ENCODE peak calls at places on chromosome 20, in five cellular contexts. G, K, C, M and P are unnamed samples.

GRCh38 chr20:35551485-35551884 is 9.6 kb downstream of the ERGIC3 start:
- DNase-seq in G (no peak), K (no peak), C (no peak), M (no peak), P (no peak)

GRCh38 chr20:2984956-2985661 is 58.3 kb upstream of the GNRH2 start:
- DNase-seq in G (no peak), K (no peak), C (no peak), M (no peak), P (no peak)

GRCh38 chr20:53274365-53274764 is 302.2 kb downstream of the TSHZ2 start:
- DNase-seq in G (no peak), K (no peak), C (no peak), M (no peak), P (no peak)

GRCh38 chr20:6075428-6076219 is 21.8 kb upstream of the LRRN4 start:
- DNase-seq in G (no peak), K (no peak), C (no peak), M (no peak), P (no peak)

GRCh38 chr20:49885558-49886332 is 29.6 kb downstream of the SPATA2 start:
- DNase-seq in G (no peak), K (no peak), C (no peak), M (no peak), P (no peak)

GRCh38 chr20:11995750-11996567 is 78.3 kb downstream of the BTBD3 start:
- DNase-seq in G (no peak), K (no peak), C (no peak), M (no peak), P (no peak)

GRCh38 chr20:59992531-59992930 is 34.3 kb downstream of the CDH26 start:
- DNase-seq in G (no peak), K (no peak), C (no peak), M (no peak), P (no peak)

GRCh38 chr20:60085551-60086132 is 127.4 kb downstream of the CDH26 start:
- DNase-seq in G (no peak), K (no peak), C (no peak), M (no peak), P (no peak)

GRCh38 chr20:45153756-45154155 is 20.9 kb upstream of the PI3 start:
- DNase-seq in G (no peak), K (no peak), C (no peak), M (no peak), P (no peak)

GRCh38 chr20:14848806-14849205 is 511.4 kb upstream of the FLRT3 start:
- DNase-seq in G (no peak), K (no peak), C (no peak), M (no peak), P (no peak)

GRCh38 chr20:44460795-44461141 is 14.9 kb upstream of the TTPAL start:
- DNase-seq in G (peak; percentile 65), K (no peak), C (peak; percentile 12), M (no peak), P (peak; percentile 38)

GRCh38 chr20:35562541-35563110 is 20.7 kb downstream of the ERGIC3 start:
- DNase-seq in G (no peak), K (no peak), C (no peak), M (no peak), P (no peak)

GRCh38 chr20:45833030-45833882 is at the start of gene SNX21:
- DNase-seq in G (peak; percentile 81), K (peak; percentile 3), C (peak; percentile 18), M (peak; percentile 62), P (no peak)

GRCh38 chr20:57076951-57077350 is 189.5 kb downstream of the BMP7 start:
- DNase-seq in G (no peak), K (no peak), C (no peak), M (no peak), P (no peak)

GRCh38 chr20:17867119-17867518 is 101.5 kb downstream of the SNX5 start:
- DNase-seq in G (no peak), K (no peak), C (no peak), M (no peak), P (no peak)

GRCh38 chr20:34220581-34220980 is 20.6 kb upstream of the ASIP start:
- DNase-seq in G (no peak), K (no peak), C (no peak), M (no peak), P (no peak)

GRCh38 chr20:40961686-40962640 is 66.7 kb upstream of the TOP1 start:
- DNase-seq in G (no peak), K (no peak), C (no peak), M (no peak), P (no peak)

GRCh38 chr20:5715068-5715841 is 34.9 kb upstream of the SHLD1 start:
- DNase-seq in G (no peak), K (no peak), C (no peak), M (no peak), P (no peak)

GRCh38 chr20:6673071-6673470 is 94.4 kb upstream of the BMP2 start:
- DNase-seq in G (no peak), K (no peak), C (no peak), M (no peak), P (no peak)